ENCODE peak calls at places on chromosome 6, in six cellular contexts. M is heart right ventricle; V is cardiac muscle cell; T is effector memory CD4-positive, alpha-beta T cell; K is ACHN; D is activated CD4-positive, alpha-beta T cell treated with anti-CD3 and anti-CD28 coated beads, Interleukin-2, amount 50 U/mL, for 1 hour. H is an unnamed sample.

GRCh38 chr6:135243871-135244796 is 63.0 kb downstream of the MYB start:
- DNase-seq in D (no peak), T (no peak), M (no peak), V (no peak), K (no peak), H (no peak)

GRCh38 chr6:139474145-139475108 is 100.0 kb upstream of the CITED2 start:
- DNase-seq in V (peak; percentile 76), K (peak; percentile 16), T (no peak), D (no peak), M (no peak), H (no peak)

GRCh38 chr6:14770572-14770971 is 475.3 kb upstream of the JARID2 start:
- DNase-seq in T (no peak), K (no peak), V (peak; percentile 44), M (no peak), D (no peak), H (no peak)

GRCh38 chr6:135419162-135419561 is 78.4 kb downstream of the AHI1 start:
- DNase-seq in M (no peak), D (no peak), V (peak; percentile 74), T (no peak), K (no peak), H (no peak)

GRCh38 chr6:1608976-1609661 is 596 bp upstream of the FOXC1 start:
- DNase-seq in T (no peak), K (peak; percentile 16), V (peak; percentile 56), M (peak; percentile 44), D (no peak), H (no peak)

GRCh38 chr6:33578588-33579011 is 1.5 kb downstream of the BAK1 start:
- DNase-seq in D (peak; percentile 35), T (no peak), M (no peak), K (no peak), V (no peak), H (no peak)

GRCh38 chr6:27468334-27468733 is 4.6 kb downstream of the ZNF184 start:
- DNase-seq in M (no peak), D (no peak), T (no peak), V (no peak), K (no peak), H (no peak)

GRCh38 chr6:13195826-13196225 is 132.5 kb downstream of the TBC1D7 start:
- DNase-seq in D (no peak), M (no peak), K (no peak), V (no peak), T (no peak), H (no peak)

GRCh38 chr6:19812512-19813119 is 24.6 kb upstream of the ID4 start:
- DNase-seq in T (no peak), V (peak; percentile 81), D (no peak), K (peak; percentile 39), M (no peak), H (no peak)

GRCh38 chr6:15871211-15871770 is 208.5 kb upstream of the DTNBP1 start:
- DNase-seq in K (no peak), T (no peak), V (no peak), M (no peak), D (no peak), H (no peak)

GRCh38 chr6:162379762-162380409 is 347.7 kb downstream of the PRKN start:
- DNase-seq in T (no peak), D (no peak), V (no peak), K (no peak), M (no peak), H (no peak)

GRCh38 chr6:33809619-33810018 is 5.8 kb upstream of the MLN start:
- DNase-seq in T (no peak), D (no peak), V (no peak), K (no peak), M (no peak), H (no peak)

GRCh38 chr6:106159531-106159940 is 73.4 kb downstream of the PRDM1 start:
- DNase-seq in T (no peak), D (no peak), M (no peak), K (peak; percentile 80), V (peak; percentile 86), H (no peak)

GRCh38 chr6:166515072-166515810 is 71.2 kb downstream of the RAMACL start:
- DNase-seq in K (peak; percentile 49), T (no peak), V (peak; percentile 59), D (peak; percentile 12), M (no peak), H (no peak)

GRCh38 chr6:122780114-122780513 is 598 bp downstream of the FABP7 start:
- DNase-seq in K (no peak), M (no peak), D (no peak), T (no peak), V (no peak), H (no peak)

GRCh38 chr6:40391086-40391485 is 196.1 kb downstream of the LRFN2 start:
- DNase-seq in M (no peak), T (no peak), K (no peak), V (no peak), D (no peak), H (no peak)